ENCODE peak calls at places on chromosomes 4 and X, in eight cellular contexts. One of them, this sample, is unnamed.

GRCh38 chr4:113636438-113636818 is 125.1 kb downstream of the CAMK2D start:
- DNase-seq in ascending aorta: no peak
- DNase-seq in hepatocyte: no peak
- DNase-seq in cardiac muscle cell: no peak
- DNase-seq in endothelial cell of umbilical vein: no peak
- DNase-seq in CD4-positive, alpha-beta memory T cell: peak; percentile 35
- DNase-seq in PC-9: no peak
- DNase-seq in HL-60: peak; percentile 49
- DNase-seq in this sample: peak; percentile 84

GRCh38 chrX:154714925-154715324 is 36.0 kb downstream of the GAB3 start:
- DNase-seq in ascending aorta: no peak
- DNase-seq in PC-9: peak; percentile 43
- DNase-seq in CD4-positive, alpha-beta memory T cell: peak; percentile 57
- DNase-seq in hepatocyte: peak; percentile 41
- DNase-seq in HL-60: no peak
- DNase-seq in cardiac muscle cell: peak; percentile 67
- DNase-seq in endothelial cell of umbilical vein: peak; percentile 62
- DNase-seq in this sample: peak; percentile 47

GRCh38 chrX:47483310-47484268 is 567 bp upstream of the ZNF41 start:
- DNase-seq in PC-9: no peak
- DNase-seq in endothelial cell of umbilical vein: peak; percentile 86
- DNase-seq in cardiac muscle cell: peak; percentile 54
- DNase-seq in hepatocyte: peak; percentile 20
- DNase-seq in CD4-positive, alpha-beta memory T cell: no peak
- DNase-seq in HL-60: no peak
- DNase-seq in ascending aorta: no peak
- DNase-seq in this sample: no peak

GRCh38 chrX:105706041-105706440 is 116.3 kb upstream of the NRK start:
- DNase-seq in CD4-positive, alpha-beta memory T cell: no peak
- DNase-seq in HL-60: no peak
- DNase-seq in ascending aorta: no peak
- DNase-seq in hepatocyte: no peak
- DNase-seq in endothelial cell of umbilical vein: no peak
- DNase-seq in cardiac muscle cell: peak; percentile 67
- DNase-seq in PC-9: no peak
- DNase-seq in this sample: no peak

GRCh38 chr4:132333723-132334045 is 815.4 kb upstream of the PCDH10 start:
- DNase-seq in PC-9: no peak
- DNase-seq in HL-60: no peak
- DNase-seq in cardiac muscle cell: peak; percentile 56
- DNase-seq in hepatocyte: no peak
- DNase-seq in CD4-positive, alpha-beta memory T cell: no peak
- DNase-seq in endothelial cell of umbilical vein: no peak
- DNase-seq in ascending aorta: no peak
- DNase-seq in this sample: no peak

GRCh38 chrX:149131780-149132179 is 373.3 kb downstream of the IDS start:
- DNase-seq in HL-60: no peak
- DNase-seq in cardiac muscle cell: no peak
- DNase-seq in hepatocyte: no peak
- DNase-seq in endothelial cell of umbilical vein: no peak
- DNase-seq in CD4-positive, alpha-beta memory T cell: no peak
- DNase-seq in ascending aorta: no peak
- DNase-seq in PC-9: no peak
- DNase-seq in this sample: no peak

GRCh38 chrX:151753313-151754041 is 18.9 kb downstream of the CNGA2 start:
- DNase-seq in cardiac muscle cell: peak; percentile 68
- DNase-seq in ascending aorta: no peak
- DNase-seq in CD4-positive, alpha-beta memory T cell: no peak
- DNase-seq in PC-9: peak; percentile 71
- DNase-seq in HL-60: no peak
- DNase-seq in endothelial cell of umbilical vein: peak; percentile 49
- DNase-seq in hepatocyte: peak; percentile 74
- DNase-seq in this sample: no peak

GRCh38 chrX:2284133-2284532 is 216.6 kb downstream of the DHRSX start:
- DNase-seq in CD4-positive, alpha-beta memory T cell: no peak
- DNase-seq in HL-60: no peak
- DNase-seq in hepatocyte: no peak
- DNase-seq in cardiac muscle cell: no peak
- DNase-seq in ascending aorta: no peak
- DNase-seq in PC-9: no peak
- DNase-seq in endothelial cell of umbilical vein: no peak
- DNase-seq in this sample: no peak

GRCh38 chrX:116384406-116384805 is 52.0 kb upstream of the SLC6A14 start:
- DNase-seq in PC-9: no peak
- DNase-seq in HL-60: no peak
- DNase-seq in cardiac muscle cell: peak; percentile 63
- DNase-seq in CD4-positive, alpha-beta memory T cell: no peak
- DNase-seq in ascending aorta: no peak
- DNase-seq in endothelial cell of umbilical vein: no peak
- DNase-seq in hepatocyte: no peak
- DNase-seq in this sample: no peak

GRCh38 chrX:70253377-70254062 is 6.5 kb downstream of the P2RY4 start:
- DNase-seq in HL-60: no peak
- DNase-seq in endothelial cell of umbilical vein: no peak
- DNase-seq in PC-9: no peak
- DNase-seq in CD4-positive, alpha-beta memory T cell: no peak
- DNase-seq in ascending aorta: no peak
- DNase-seq in hepatocyte: no peak
- DNase-seq in cardiac muscle cell: no peak
- DNase-seq in this sample: no peak

GRCh38 chrX:152822383-152823086 is 8.0 kb downstream of the CETN2 start:
- DNase-seq in PC-9: no peak
- DNase-seq in CD4-positive, alpha-beta memory T cell: no peak
- DNase-seq in HL-60: no peak
- DNase-seq in cardiac muscle cell: no peak
- DNase-seq in ascending aorta: no peak
- DNase-seq in endothelial cell of umbilical vein: no peak
- DNase-seq in hepatocyte: no peak
- DNase-seq in this sample: no peak

GRCh38 chr4:1973218-1973617 is 35.6 kb downstream of the NELFA start:
- DNase-seq in PC-9: no peak
- DNase-seq in endothelial cell of umbilical vein: no peak
- DNase-seq in hepatocyte: no peak
- DNase-seq in cardiac muscle cell: no peak
- DNase-seq in ascending aorta: no peak
- DNase-seq in HL-60: no peak
- DNase-seq in CD4-positive, alpha-beta memory T cell: no peak
- DNase-seq in this sample: no peak

GRCh38 chrX:129540725-129541184 is 696 bp downstream of the OCRL start:
- DNase-seq in ascending aorta: no peak
- DNase-seq in hepatocyte: peak; percentile 38
- DNase-seq in CD4-positive, alpha-beta memory T cell: no peak
- DNase-seq in HL-60: peak; percentile 35
- DNase-seq in endothelial cell of umbilical vein: peak; percentile 11
- DNase-seq in cardiac muscle cell: no peak
- DNase-seq in PC-9: peak; percentile 22
- DNase-seq in this sample: peak; percentile 12

GRCh38 chr4:185729300-185729912 is 82.6 kb downstream of the SORBS2 start:
- DNase-seq in endothelial cell of umbilical vein: no peak
- DNase-seq in ascending aorta: no peak
- DNase-seq in PC-9: no peak
- DNase-seq in HL-60: no peak
- DNase-seq in cardiac muscle cell: peak; percentile 68
- DNase-seq in CD4-positive, alpha-beta memory T cell: no peak
- DNase-seq in hepatocyte: no peak
- DNase-seq in this sample: no peak

GRCh38 chr4:185728886-185729285 is 83.1 kb downstream of the SORBS2 start:
- DNase-seq in endothelial cell of umbilical vein: peak; percentile 65
- DNase-seq in PC-9: no peak
- DNase-seq in cardiac muscle cell: no peak
- DNase-seq in HL-60: no peak
- DNase-seq in ascending aorta: no peak
- DNase-seq in hepatocyte: no peak
- DNase-seq in CD4-positive, alpha-beta memory T cell: no peak
- DNase-seq in this sample: no peak

GRCh38 chr4:185730387-185730786 is 81.6 kb downstream of the SORBS2 start:
- DNase-seq in ascending aorta: no peak
- DNase-seq in endothelial cell of umbilical vein: no peak
- DNase-seq in cardiac muscle cell: peak; percentile 71
- DNase-seq in HL-60: peak; percentile 61
- DNase-seq in PC-9: no peak
- DNase-seq in hepatocyte: no peak
- DNase-seq in CD4-positive, alpha-beta memory T cell: no peak
- DNase-seq in this sample: peak; percentile 78

GRCh38 chr4:185734214-185734613 is 77.8 kb downstream of the SORBS2 start:
- DNase-seq in endothelial cell of umbilical vein: no peak
- DNase-seq in cardiac muscle cell: no peak
- DNase-seq in hepatocyte: no peak
- DNase-seq in HL-60: peak; percentile 31
- DNase-seq in CD4-positive, alpha-beta memory T cell: no peak
- DNase-seq in ascending aorta: no peak
- DNase-seq in PC-9: no peak
- DNase-seq in this sample: no peak

GRCh38 chr4:185730849-185731608 is 81.0 kb downstream of the SORBS2 start:
- DNase-seq in PC-9: no peak
- DNase-seq in hepatocyte: no peak
- DNase-seq in endothelial cell of umbilical vein: no peak
- DNase-seq in CD4-positive, alpha-beta memory T cell: no peak
- DNase-seq in ascending aorta: no peak
- DNase-seq in HL-60: no peak
- DNase-seq in cardiac muscle cell: peak; percentile 62
- DNase-seq in this sample: peak; percentile 78
- H3K27ac ChIP-seq in PC-9: no peak overlapping the region
- H3K27ac ChIP-seq in hepatocyte: no peak overlapping the region
- H3K27ac ChIP-seq in endothelial cell of umbilical vein: no peak overlapping the region
- H3K27ac ChIP-seq in CD4-positive, alpha-beta memory T cell: no peak overlapping the region
- H3K27ac ChIP-seq in ascending aorta: peak overlapping the region; percentile 55
- H3K27ac ChIP-seq in HL-60: no peak overlapping the region
- H3K27ac ChIP-seq in cardiac muscle cell: peak overlapping the region; percentile 31
- H3K27ac ChIP-seq in this sample: peak overlapping the region; percentile 47

DNA sequence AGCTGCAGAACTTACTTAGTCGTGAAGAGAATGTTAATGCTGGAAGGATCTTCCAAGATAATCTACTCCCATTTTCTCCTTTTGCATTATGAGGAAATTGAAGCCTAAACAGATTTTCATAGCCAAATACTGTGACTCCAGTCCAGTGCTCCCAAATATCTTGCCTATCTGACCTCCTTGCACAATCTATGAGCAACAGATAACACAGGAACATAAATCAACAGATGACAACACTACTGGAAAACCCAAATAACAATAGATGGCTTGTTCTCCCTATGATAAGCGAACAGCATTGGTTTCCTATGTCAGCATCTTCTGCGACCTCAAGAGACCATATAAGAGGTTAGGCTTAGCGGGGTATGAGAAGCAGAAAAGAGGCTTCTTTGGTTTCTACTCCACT is 88.0 kb downstream of the CORIN start:
- DNase-seq in hepatocyte: no peak
- DNase-seq in CD4-positive, alpha-beta memory T cell: no peak
- DNase-seq in ascending aorta: no peak
- DNase-seq in cardiac muscle cell: peak; percentile 18
- DNase-seq in PC-9: no peak
- DNase-seq in endothelial cell of umbilical vein: no peak
- DNase-seq in HL-60: no peak
- DNase-seq in this sample: no peak
- H3K27ac ChIP-seq in hepatocyte: no peak overlapping the region
- H3K27ac ChIP-seq in CD4-positive, alpha-beta memory T cell: no peak overlapping the region
- H3K27ac ChIP-seq in ascending aorta: no peak overlapping the region
- H3K27ac ChIP-seq in cardiac muscle cell: peak overlapping the region; percentile 96
- H3K27ac ChIP-seq in PC-9: no peak overlapping the region
- H3K27ac ChIP-seq in endothelial cell of umbilical vein: no peak overlapping the region
- H3K27ac ChIP-seq in HL-60: no peak overlapping the region
- H3K27ac ChIP-seq in this sample: no peak overlapping the region

GRCh38 chrX:72045141-72045540 is 86.6 kb downstream of the RTL5 start:
- DNase-seq in hepatocyte: no peak
- DNase-seq in HL-60: no peak
- DNase-seq in PC-9: no peak
- DNase-seq in CD4-positive, alpha-beta memory T cell: no peak
- DNase-seq in cardiac muscle cell: no peak
- DNase-seq in endothelial cell of umbilical vein: peak; percentile 18
- DNase-seq in ascending aorta: peak; percentile 53
- DNase-seq in this sample: no peak

GRCh38 chrX:72042860-72043248 is 88.9 kb downstream of the RTL5 start:
- DNase-seq in CD4-positive, alpha-beta memory T cell: no peak
- DNase-seq in cardiac muscle cell: no peak
- DNase-seq in ascending aorta: peak; percentile 33
- DNase-seq in PC-9: no peak
- DNase-seq in endothelial cell of umbilical vein: no peak
- DNase-seq in hepatocyte: no peak
- DNase-seq in HL-60: no peak
- DNase-seq in this sample: no peak

GRCh38 chrX:72041166-72041565 is 90.5 kb downstream of the RTL5 start:
- DNase-seq in HL-60: no peak
- DNase-seq in PC-9: no peak
- DNase-seq in endothelial cell of umbilical vein: no peak
- DNase-seq in cardiac muscle cell: no peak
- DNase-seq in ascending aorta: peak; percentile 39
- DNase-seq in CD4-positive, alpha-beta memory T cell: no peak
- DNase-seq in hepatocyte: no peak
- DNase-seq in this sample: no peak

GRCh38 chrX:72038868-72039267 is 92.8 kb downstream of the RTL5 start:
- DNase-seq in cardiac muscle cell: no peak
- DNase-seq in ascending aorta: no peak
- DNase-seq in endothelial cell of umbilical vein: no peak
- DNase-seq in CD4-positive, alpha-beta memory T cell: no peak
- DNase-seq in PC-9: no peak
- DNase-seq in HL-60: no peak
- DNase-seq in hepatocyte: no peak
- DNase-seq in this sample: no peak

DNA sequence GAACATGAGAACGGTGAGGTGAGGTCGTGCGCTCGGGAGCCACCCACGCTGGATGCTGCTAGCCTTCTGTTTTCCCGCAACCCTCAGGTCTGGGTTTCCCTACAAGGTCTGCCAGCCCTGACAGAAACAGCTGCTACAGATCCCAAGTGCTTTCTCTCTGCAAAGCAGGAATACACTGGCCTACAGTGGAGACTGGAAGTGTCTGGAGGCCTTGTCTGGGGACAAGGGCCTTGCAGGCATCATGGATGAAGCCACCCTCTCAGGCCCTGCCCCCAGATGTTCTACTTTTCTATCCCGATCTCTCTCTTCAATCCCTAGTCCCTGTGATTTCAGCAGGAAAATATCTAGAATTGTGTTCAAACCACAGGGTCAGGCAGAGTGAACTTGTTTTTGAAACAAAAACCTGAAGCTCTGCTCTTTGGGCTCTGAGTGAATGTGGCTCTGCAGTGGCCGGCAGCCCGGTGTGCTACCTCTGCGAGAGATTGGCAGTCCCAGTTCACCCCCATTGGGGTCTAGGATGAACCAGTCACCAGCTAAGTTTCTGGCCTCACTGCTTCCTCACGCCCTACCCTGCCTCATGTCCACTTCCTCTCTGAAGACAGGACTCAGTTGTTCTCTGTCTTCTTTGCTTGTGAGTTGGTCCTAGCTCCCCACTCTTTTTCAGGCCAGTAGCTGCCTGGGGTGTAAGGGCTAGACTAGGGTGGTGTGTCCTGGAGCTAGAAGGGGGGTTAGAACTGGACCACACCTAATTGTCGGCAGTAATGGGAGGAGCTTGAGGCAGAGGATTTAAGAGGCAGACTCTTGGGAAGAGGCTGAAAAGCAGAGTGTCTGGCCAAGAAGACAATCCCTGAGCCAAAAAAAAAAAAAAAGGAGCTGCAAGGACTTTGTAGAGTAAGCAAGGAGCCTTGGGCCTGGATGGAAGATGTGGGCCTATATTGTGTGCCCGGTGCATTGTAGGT is 89.5 kb downstream of the RTL5 start:
- DNase-seq in hepatocyte: no peak
- DNase-seq in ascending aorta: peak; percentile 54
- DNase-seq in PC-9: no peak
- DNase-seq in endothelial cell of umbilical vein: no peak
- DNase-seq in CD4-positive, alpha-beta memory T cell: no peak
- DNase-seq in cardiac muscle cell: peak; percentile 14
- DNase-seq in HL-60: no peak
- DNase-seq in this sample: no peak
- H3K27ac ChIP-seq in hepatocyte: peak overlapping the region; percentile 48
- H3K27ac ChIP-seq in ascending aorta: peak overlapping the region; percentile 67
- H3K27ac ChIP-seq in PC-9: no peak overlapping the region
- H3K27ac ChIP-seq in endothelial cell of umbilical vein: no peak overlapping the region
- H3K27ac ChIP-seq in CD4-positive, alpha-beta memory T cell: no peak overlapping the region
- H3K27ac ChIP-seq in cardiac muscle cell: peak overlapping the region; percentile 74
- H3K27ac ChIP-seq in HL-60: no peak overlapping the region
- H3K27ac ChIP-seq in this sample: no peak overlapping the region

GRCh38 chrX:107701493-107702121 is 73.3 kb downstream of the PRPS1 start:
- DNase-seq in PC-9: no peak
- DNase-seq in ascending aorta: peak; percentile 46
- DNase-seq in HL-60: peak; percentile 55
- DNase-seq in endothelial cell of umbilical vein: no peak
- DNase-seq in hepatocyte: no peak
- DNase-seq in cardiac muscle cell: no peak
- DNase-seq in CD4-positive, alpha-beta memory T cell: no peak
- DNase-seq in this sample: peak; percentile 67
- H3K27ac ChIP-seq in PC-9: no peak overlapping the region
- H3K27ac ChIP-seq in ascending aorta: no peak overlapping the region
- H3K27ac ChIP-seq in HL-60: peak overlapping the region; percentile 46
- H3K27ac ChIP-seq in endothelial cell of umbilical vein: no peak overlapping the region
- H3K27ac ChIP-seq in hepatocyte: peak overlapping the region; percentile 81
- H3K27ac ChIP-seq in cardiac muscle cell: no peak overlapping the region
- H3K27ac ChIP-seq in CD4-positive, alpha-beta memory T cell: no peak overlapping the region
- H3K27ac ChIP-seq in this sample: peak overlapping the region; percentile 23